ENCODE peak calls at places on chromosomes 3 and 15, in seven cellular contexts. X is Calu3; W is left colon; Q is RPMI7951; C is fibroblast of lung; K is activated CD8-positive, alpha-beta memory T cell treated with anti-CD3 and anti-CD28 coated beads, Interleukin-2, amount 50 U/mL, for 4 hours; V is GM23248. M is an unnamed sample.

GRCh38 chr3:179694731-179695130 is 41.9 kb downstream of the USP13 start:
- DNase-seq in C (no peak), V (no peak), W (no peak), K (no peak), X (no peak), Q (no peak), M (no peak)

GRCh38 chr3:31550452-31551251 is 17.9 kb downstream of the STT3B start:
- DNase-seq in V (peak), X (peak), K (no peak), W (no peak), C (peak), Q (peak), M (no peak)

GRCh38 chr3:12014613-12015012 is 10.4 kb downstream of the SYN2 start:
- DNase-seq in X (no peak), V (no peak), Q (no peak), C (no peak), K (no peak), W (no peak), M (no peak)

GRCh38 chr3:178084938-178085816 is 451.1 kb upstream of the KCNMB2 start:
- DNase-seq in Q (peak), V (peak), C (peak), X (no peak), W (peak), K (peak), M (no peak)

GRCh38 chr15:57138260-57138895 is 219.9 kb downstream of the TCF12 start:
- DNase-seq in V (peak), Q (peak), X (peak), K (no peak), C (peak), W (peak), M (no peak)

GRCh38 chr3:194189243-194189791 is 53.4 kb downstream of the HES1 start:
- DNase-seq in V (peak), Q (peak), W (no peak), C (peak), X (no peak), K (no peak), M (no peak)

GRCh38 chr3:115110830-115111229 is 36.3 kb downstream of the ZBTB20 start:
- DNase-seq in X (no peak), Q (no peak), K (no peak), V (no peak), C (no peak), W (no peak), M (no peak)

GRCh38 chr3:49298511-49298910 is 21.5 kb upstream of the C3orf62 start:
- DNase-seq in W (no peak), X (no peak), K (no peak), C (no peak), Q (no peak), V (no peak), M (no peak)

GRCh38 chr15:79192462-79193036 is 90.0 kb upstream of the ANKRD34C start:
- DNase-seq in X (no peak), V (peak), Q (peak), K (no peak), W (no peak), C (peak), M (no peak)

GRCh38 chr3:185657691-185658503 is 71.8 kb downstream of the SENP2 start:
- DNase-seq in C (no peak), K (no peak), Q (no peak), W (no peak), V (peak), X (no peak), M (no peak)

GRCh38 chr15:69499521-69500201 is 47.0 kb downstream of the RPLP1 start:
- DNase-seq in Q (no peak), X (no peak), V (no peak), W (no peak), C (no peak), K (no peak), M (no peak)

GRCh38 chr3:12308517-12308916 is 19.6 kb downstream of the PPARG start:
- DNase-seq in K (no peak), X (peak), Q (peak), V (peak), W (no peak), C (peak), M (no peak)